ENCODE peak calls at places on chromosome 6, in five cellular contexts. H is left lung; R is body of pancreas; N is lung; O is CD8-positive, alpha-beta T cell. Y is an unnamed sample.

GRCh38 chr6:29968130-29968529 is 25.8 kb downstream of the HLA-A start:
- DNase-seq in N (no peak), H (no peak), R (peak), O (no peak), Y (no peak)

GRCh38 chr6:109867009-109867969 is 110.8 kb upstream of the GPR6 start:
- DNase-seq in H (peak), R (peak), O (no peak), N (no peak), Y (peak)

GRCh38 chr6:137443901-137444300 is 50.3 kb downstream of the OLIG3 start:
- DNase-seq in R (no peak), H (no peak), N (no peak), O (no peak), Y (no peak)

GRCh38 chr6:169406034-169406433 is 152.4 kb upstream of the THBS2 start:
- DNase-seq in N (no peak), O (no peak), R (no peak), H (no peak), Y (no peak)

GRCh38 chr6:235763-236360 is 56.4 kb upstream of the DUSP22 start:
- DNase-seq in R (no peak), N (no peak), H (no peak), O (no peak), Y (no peak)

GRCh38 chr6:149371154-149371553 is 28.9 kb upstream of the SUMO4 start:
- DNase-seq in O (no peak), N (no peak), R (no peak), H (no peak), Y (no peak)

GRCh38 chr6:32969685-32970412 is 1.5 kb downstream of the BRD2 start:
- DNase-seq in N (peak), O (peak), R (peak), H (peak), Y (peak)

GRCh38 chr6:18142591-18142861 is 12.4 kb downstream of the TPMT start:
- DNase-seq in N (no peak), R (no peak), O (no peak), H (no peak), Y (no peak)

GRCh38 chr6:36387440-36388303 is at the start of gene ETV7:
- DNase-seq in R (peak), O (peak), N (peak), H (peak), Y (peak)

GRCh38 chr6:135423649-135424128 is 73.9 kb downstream of the AHI1 start:
- DNase-seq in H (no peak), R (no peak), N (no peak), O (no peak), Y (no peak)

GRCh38 chr6:126267621-126268020 is 72.3 kb upstream of the CENPW start:
- DNase-seq in O (no peak), N (no peak), R (no peak), H (no peak), Y (no peak)

GRCh38 chr6:16243055-16243454 is 4.7 kb downstream of the GMPR start:
- DNase-seq in H (no peak), R (no peak), O (no peak), N (no peak), Y (no peak)

GRCh38 chr6:80489911-80490635 is 383.6 kb downstream of the BCKDHB start:
- DNase-seq in N (no peak), O (no peak), R (no peak), H (no peak), Y (no peak)

GRCh38 chr6:28355743-28356665 is 6.3 kb downstream of the ZKSCAN3 start:
- DNase-seq in N (peak), R (peak), O (peak), H (peak), Y (peak)

GRCh38 chr6:40443842-40444241 is 143.3 kb downstream of the LRFN2 start:
- DNase-seq in N (no peak), O (no peak), R (no peak), H (no peak), Y (no peak)

GRCh38 chr6:40442591-40442990 is 144.6 kb downstream of the LRFN2 start:
- DNase-seq in H (no peak), N (no peak), O (no peak), R (no peak), Y (no peak)

GRCh38 chr6:40441132-40441531 is 146.0 kb downstream of the LRFN2 start:
- DNase-seq in R (no peak), O (no peak), H (no peak), N (no peak), Y (no peak)

GRCh38 chr6:40444307-40444706 is 142.9 kb downstream of the LRFN2 start:
- DNase-seq in N (no peak), H (no peak), R (no peak), O (no peak), Y (no peak)

GRCh38 chr6:40444811-40445210 is 142.4 kb downstream of the LRFN2 start:
- DNase-seq in R (no peak), N (no peak), O (no peak), H (no peak), Y (no peak)
- H3K27ac ChIP-seq in R (no peak), N (no peak), O (no peak), H (no peak), Y (no peak)

DNA sequence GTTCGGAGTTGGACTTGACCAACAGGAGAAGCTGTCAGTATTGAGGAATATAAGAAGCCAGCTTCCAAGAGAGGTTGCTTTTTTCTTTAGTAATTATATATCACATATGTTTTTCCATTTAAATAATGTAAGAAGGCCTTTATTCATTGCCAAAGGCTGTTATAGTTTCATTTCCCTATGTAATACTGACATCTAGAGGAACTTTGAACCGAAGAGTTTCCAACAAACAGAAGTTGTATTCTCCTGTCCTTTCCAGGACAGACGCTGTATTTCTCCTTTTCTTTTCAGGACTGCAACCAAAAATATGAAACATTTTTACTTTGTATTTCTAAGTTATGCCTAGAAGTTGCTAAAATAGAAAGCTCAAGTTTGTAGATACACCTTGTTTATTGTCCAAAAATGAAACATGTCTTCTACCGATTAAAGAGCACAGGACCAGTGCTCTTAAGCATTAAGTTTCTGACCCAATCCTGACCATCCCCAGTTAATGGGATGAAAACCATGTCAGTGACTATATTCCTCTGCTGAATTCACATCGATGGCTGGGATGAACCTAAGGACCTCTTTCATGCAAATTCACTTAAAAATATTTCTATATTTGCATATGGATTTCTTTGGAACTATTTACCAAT is 55.1 kb downstream of the MYLK4 start:
- DNase-seq in R (no peak), H (no peak), O (no peak), N (no peak), Y (no peak)
- TF ChIP-seq CTCF in R (no peak), H (no peak), O (no peak), N (no peak), Y (no peak)

GRCh38 chr6:89351632-89352328 is 742 bp downstream of the UBE2J1 start:
- DNase-seq in N (no peak), R (no peak), O (no peak), H (no peak), Y (no peak)
- H3K27ac ChIP-seq in N (peak), R (peak), O (peak), H (peak), Y (peak)

GRCh38 chr6:153028963-153029362 is 26.5 kb upstream of the MTRF1L start:
- DNase-seq in H (no peak), R (no peak), O (no peak), N (no peak), Y (no peak)
- TF ChIP-seq CTCF in H (no peak), R (no peak), O (no peak), N (no peak), Y (no peak)

DNA sequence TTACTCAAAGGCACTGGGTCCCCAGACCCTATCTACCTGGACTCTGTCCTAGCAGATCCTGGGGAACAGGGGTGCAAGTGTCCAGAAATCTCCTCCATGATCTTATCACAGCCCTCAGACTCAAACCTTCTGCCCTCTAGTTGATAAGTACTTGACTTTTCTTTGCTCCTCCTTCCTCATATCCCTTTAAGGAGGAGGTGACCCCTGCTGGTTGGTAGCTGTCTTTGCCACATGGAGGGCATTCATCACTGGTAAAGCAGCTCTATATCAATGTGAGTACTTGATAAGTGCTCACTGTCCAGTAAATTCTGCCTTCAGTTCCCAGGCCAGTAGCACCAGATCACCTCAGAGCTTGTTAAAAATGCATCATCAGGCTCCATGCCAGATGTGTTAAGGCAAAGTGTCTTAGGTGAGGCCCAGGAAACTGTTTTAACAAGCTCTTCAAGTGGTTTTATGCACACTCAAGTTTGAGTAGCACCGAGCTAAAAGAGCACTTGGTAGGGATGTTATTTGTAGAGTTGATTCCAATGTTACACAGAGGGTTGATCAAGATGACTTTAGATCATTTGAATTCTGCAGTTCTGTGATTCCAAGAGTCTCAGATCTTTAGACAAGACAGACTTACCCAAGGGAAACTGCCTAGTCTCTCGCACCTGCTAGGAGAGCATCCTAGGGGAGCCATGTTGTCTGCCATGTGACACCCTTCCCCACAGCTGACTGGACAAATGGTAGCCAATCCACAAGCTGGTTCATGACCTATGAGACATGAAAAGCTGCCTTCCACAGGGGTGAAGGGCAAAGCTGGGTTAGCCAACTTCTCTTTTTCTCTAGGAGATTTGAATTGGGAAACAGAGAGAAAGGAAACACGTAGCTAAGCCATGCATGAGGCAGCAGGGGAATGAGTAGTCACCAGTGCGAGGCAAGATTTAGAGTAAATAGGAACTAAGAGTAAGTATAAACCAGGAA is 18.6 kb downstream of the TREML2 start:
- DNase-seq in N (peak), R (peak), O (peak), H (peak), Y (no peak)
- H3K27ac ChIP-seq in N (no peak), R (peak), O (no peak), H (peak), Y (no peak)

DNA sequence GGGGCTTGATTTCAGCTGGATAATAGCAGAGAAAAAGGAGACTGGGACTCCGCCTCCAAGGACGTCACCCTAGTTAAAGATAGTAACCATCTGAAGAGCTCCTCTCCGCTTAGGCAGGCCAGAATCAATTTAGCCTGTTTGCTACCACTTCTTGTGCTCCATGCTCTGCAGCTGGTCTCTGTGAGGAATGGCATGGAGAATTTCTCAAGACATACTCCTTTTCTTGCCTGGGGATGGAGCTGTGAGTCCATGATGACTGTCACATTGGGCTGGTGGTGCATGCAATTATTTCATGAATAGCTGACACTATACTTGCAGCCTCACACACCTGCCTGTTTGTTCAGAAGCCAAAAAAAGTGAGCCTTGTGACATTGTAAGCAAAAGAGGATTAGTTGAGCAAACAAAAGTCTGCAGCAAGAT is 61.4 kb downstream of the TXLNB start:
- DNase-seq in N (no peak), H (no peak), O (no peak), R (no peak), Y (peak)
- TF ChIP-seq CTCF in N (no peak), H (no peak), O (no peak), R (no peak), Y (no peak)

GRCh38 chr6:118705799-118706481 is 54.5 kb upstream of the CEP85L start:
- DNase-seq in H (no peak), O (peak), R (no peak), N (no peak), Y (no peak)
- H3K27ac ChIP-seq in H (peak), O (peak), R (no peak), N (no peak), Y (no peak)

DNA sequence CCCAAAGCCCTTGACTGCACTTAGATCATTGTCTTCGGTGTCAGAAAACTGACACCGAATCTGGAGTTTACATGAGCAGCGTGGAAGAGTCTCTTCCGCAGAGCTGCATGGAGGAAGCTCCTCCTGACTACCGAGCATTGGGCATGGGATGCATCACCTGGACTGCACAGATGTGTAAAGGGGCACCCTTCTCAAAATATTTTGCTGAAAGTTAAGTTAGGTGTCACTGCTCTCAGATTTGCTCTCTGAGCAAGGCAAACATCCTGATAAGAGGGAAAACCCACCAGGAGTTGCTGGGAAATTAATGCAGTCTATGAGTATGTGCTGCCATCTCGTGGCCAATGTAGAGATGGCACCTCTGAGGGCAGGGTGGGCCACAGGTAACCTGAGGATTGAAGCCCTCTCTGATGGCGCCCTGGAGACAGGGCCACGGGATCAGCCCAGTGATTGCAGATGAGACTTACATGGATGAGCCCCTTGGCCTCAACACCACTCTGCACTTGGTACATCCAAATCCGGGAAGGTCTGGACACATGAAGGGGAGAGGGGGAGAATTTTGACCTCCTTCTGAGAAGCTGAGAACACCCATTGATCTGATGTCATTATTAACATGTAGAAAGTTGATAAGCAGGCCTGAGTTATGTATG is 129.9 kb downstream of the LPA start:
- DNase-seq in N (peak), H (no peak), O (peak), R (peak), Y (peak)
- TF ChIP-seq CTCF in N (peak), H (peak), O (peak), R (peak), Y (peak)